ENCODE peak calls at places on chromosome 22, in seven cellular contexts. One of them, this sample, is unnamed.

GRCh38 chr22:45452565-45453449 is 39.3 kb downstream of the RIBC2 start:
- DNase-seq in GM23338: no peak
- DNase-seq in neural progenitor cell: no peak
- DNase-seq in MM.1S: no peak
- DNase-seq in PC-3: no peak
- DNase-seq in PC-9: no peak
- DNase-seq in hepatocyte: no peak
- DNase-seq in this sample: no peak

GRCh38 chr22:23192558-23192957 is 12.2 kb downstream of the BCR start:
- DNase-seq in MM.1S: no peak
- DNase-seq in PC-3: no peak
- DNase-seq in PC-9: no peak
- DNase-seq in GM23338: no peak
- DNase-seq in hepatocyte: no peak
- DNase-seq in neural progenitor cell: no peak
- DNase-seq in this sample: no peak

GRCh38 chr22:50192825-50193204 is 7.1 kb downstream of the TRABD start:
- DNase-seq in hepatocyte: no peak
- DNase-seq in PC-9: no peak
- DNase-seq in MM.1S: no peak
- DNase-seq in neural progenitor cell: no peak
- DNase-seq in PC-3: no peak
- DNase-seq in GM23338: no peak
- DNase-seq in this sample: no peak

GRCh38 chr22:29710922-29711593 is 8.7 kb upstream of the CABP7 start:
- DNase-seq in hepatocyte: no peak
- DNase-seq in PC-9: peak; percentile 80
- DNase-seq in GM23338: no peak
- DNase-seq in PC-3: no peak
- DNase-seq in neural progenitor cell: no peak
- DNase-seq in MM.1S: no peak
- DNase-seq in this sample: no peak

GRCh38 chr22:17086750-17087149 is 1.9 kb downstream of the IL17RA start:
- DNase-seq in MM.1S: no peak
- DNase-seq in PC-9: no peak
- DNase-seq in hepatocyte: no peak
- DNase-seq in neural progenitor cell: no peak
- DNase-seq in PC-3: no peak
- DNase-seq in GM23338: no peak
- DNase-seq in this sample: no peak

GRCh38 chr22:17113600-17113999 is 7.6 kb downstream of the TMEM121B start:
- DNase-seq in neural progenitor cell: no peak
- DNase-seq in GM23338: no peak
- DNase-seq in hepatocyte: no peak
- DNase-seq in MM.1S: no peak
- DNase-seq in PC-3: no peak
- DNase-seq in PC-9: no peak
- DNase-seq in this sample: no peak

GRCh38 chr22:39152511-39153219 is at the start of gene CBX7:
- DNase-seq in PC-3: peak; percentile 84
- DNase-seq in GM23338: peak; percentile 86
- DNase-seq in neural progenitor cell: peak; percentile 91
- DNase-seq in PC-9: peak; percentile 94
- DNase-seq in hepatocyte: peak; percentile 94
- DNase-seq in MM.1S: peak; percentile 93
- DNase-seq in this sample: peak; percentile 89

GRCh38 chr22:19770349-19771220 is 10.0 kb downstream of the TBX1 start:
- DNase-seq in neural progenitor cell: no peak
- DNase-seq in PC-3: no peak
- DNase-seq in MM.1S: no peak
- DNase-seq in PC-9: no peak
- DNase-seq in hepatocyte: no peak
- DNase-seq in GM23338: no peak
- DNase-seq in this sample: no peak

GRCh38 chr22:45804986-45805325 is 133.3 kb downstream of the ATXN10 start:
- DNase-seq in hepatocyte: no peak
- DNase-seq in GM23338: no peak
- DNase-seq in neural progenitor cell: no peak
- DNase-seq in PC-3: peak; percentile 92
- DNase-seq in MM.1S: no peak
- DNase-seq in PC-9: peak; percentile 55
- DNase-seq in this sample: peak; percentile 44

GRCh38 chr22:23478175-23478574 is 101.9 kb downstream of the IGLL1 start:
- DNase-seq in neural progenitor cell: no peak
- DNase-seq in GM23338: no peak
- DNase-seq in PC-3: peak; percentile 38
- DNase-seq in hepatocyte: no peak
- DNase-seq in MM.1S: peak; percentile 44
- DNase-seq in PC-9: no peak
- DNase-seq in this sample: peak; percentile 7

GRCh38 chr22:44711701-44712100 is 9.7 kb downstream of the PRR5 start:
- DNase-seq in PC-3: no peak
- DNase-seq in neural progenitor cell: no peak
- DNase-seq in hepatocyte: no peak
- DNase-seq in PC-9: no peak
- DNase-seq in GM23338: no peak
- DNase-seq in MM.1S: no peak
- DNase-seq in this sample: no peak

GRCh38 chr22:24230911-24231656 is 13.8 kb downstream of the GGT5 start:
- DNase-seq in MM.1S: peak; percentile 40
- DNase-seq in GM23338: peak; percentile 88
- DNase-seq in neural progenitor cell: peak; percentile 71
- DNase-seq in hepatocyte: peak; percentile 40
- DNase-seq in PC-3: no peak
- DNase-seq in PC-9: no peak
- DNase-seq in this sample: peak; percentile 53

GRCh38 chr22:22487869-22488597 is 20.5 kb downstream of the ZNF280B start:
- DNase-seq in neural progenitor cell: no peak
- DNase-seq in PC-3: no peak
- DNase-seq in GM23338: no peak
- DNase-seq in MM.1S: no peak
- DNase-seq in PC-9: no peak
- DNase-seq in hepatocyte: no peak
- DNase-seq in this sample: no peak

GRCh38 chr22:20229916-20230775 is 38.0 kb downstream of the RTN4R start:
- DNase-seq in PC-3: no peak
- DNase-seq in MM.1S: no peak
- DNase-seq in PC-9: no peak
- DNase-seq in neural progenitor cell: no peak
- DNase-seq in GM23338: no peak
- DNase-seq in hepatocyte: no peak
- DNase-seq in this sample: no peak

GRCh38 chr22:20565761-20566160 is 58.4 kb downstream of the MED15 start:
- DNase-seq in PC-3: no peak
- DNase-seq in PC-9: no peak
- DNase-seq in GM23338: no peak
- DNase-seq in hepatocyte: no peak
- DNase-seq in neural progenitor cell: no peak
- DNase-seq in MM.1S: no peak
- DNase-seq in this sample: no peak

GRCh38 chr22:45212306-45212709 is 28.4 kb downstream of the KIAA0930 start:
- DNase-seq in hepatocyte: peak; percentile 87
- DNase-seq in PC-3: no peak
- DNase-seq in neural progenitor cell: peak; percentile 48
- DNase-seq in MM.1S: no peak
- DNase-seq in GM23338: peak; percentile 63
- DNase-seq in PC-9: peak; percentile 68
- DNase-seq in this sample: peak; percentile 75

GRCh38 chr22:19951351-19951750 is 9.7 kb upstream of the TXNRD2 start:
- DNase-seq in hepatocyte: no peak
- DNase-seq in GM23338: no peak
- DNase-seq in neural progenitor cell: no peak
- DNase-seq in PC-3: no peak
- DNase-seq in PC-9: no peak
- DNase-seq in MM.1S: no peak
- DNase-seq in this sample: no peak

GRCh38 chr22:33851985-33852384 is 68.3 kb downstream of the LARGE1 start:
- DNase-seq in PC-9: peak; percentile 20
- DNase-seq in hepatocyte: no peak
- DNase-seq in GM23338: no peak
- DNase-seq in PC-3: peak; percentile 19
- DNase-seq in MM.1S: no peak
- DNase-seq in neural progenitor cell: no peak
- DNase-seq in this sample: no peak

GRCh38 chr22:25930710-25931353 is 188.8 kb downstream of the MYO18B start:
- DNase-seq in PC-9: no peak
- DNase-seq in neural progenitor cell: no peak
- DNase-seq in hepatocyte: no peak
- DNase-seq in PC-3: no peak
- DNase-seq in MM.1S: no peak
- DNase-seq in GM23338: no peak
- DNase-seq in this sample: no peak

GRCh38 chr22:45427114-45427513 is 13.6 kb downstream of the RIBC2 start:
- DNase-seq in PC-3: no peak
- DNase-seq in PC-9: no peak
- DNase-seq in hepatocyte: no peak
- DNase-seq in neural progenitor cell: no peak
- DNase-seq in GM23338: no peak
- DNase-seq in MM.1S: no peak
- DNase-seq in this sample: no peak

DNA sequence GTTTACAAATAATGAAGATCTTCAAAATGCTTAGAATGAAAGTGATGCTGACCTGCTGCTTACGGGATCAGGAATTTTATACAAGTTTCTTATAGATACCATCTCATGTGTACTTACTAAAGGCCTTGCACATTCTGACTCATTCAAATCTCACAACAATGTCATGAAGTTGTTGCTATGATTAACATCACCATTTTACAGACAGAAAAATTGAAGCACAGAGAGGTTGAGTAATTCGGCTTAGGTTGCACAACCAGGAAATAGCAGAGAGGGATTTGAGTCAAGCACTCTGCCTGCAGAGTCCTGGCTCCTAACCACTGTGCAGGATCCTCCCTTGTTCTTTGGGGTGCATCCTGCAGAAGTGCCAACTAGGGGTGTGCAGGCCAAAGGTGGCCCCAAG is 471.9 kb downstream of the MIAT start:
- DNase-seq in hepatocyte: no peak
- DNase-seq in PC-9: no peak
- DNase-seq in PC-3: peak; percentile 53
- DNase-seq in neural progenitor cell: no peak
- DNase-seq in MM.1S: no peak
- DNase-seq in GM23338: no peak
- DNase-seq in this sample: peak; percentile 19
- H3K4me1 ChIP-seq in hepatocyte: peaks cover 12% of the 10 kb centered on the region
- H3K4me1 ChIP-seq in PC-9: peaks cover 79% of the 10 kb centered on the region
- H3K4me1 ChIP-seq in PC-3: peaks cover 5% of the 10 kb centered on the region
- H3K4me1 ChIP-seq in neural progenitor cell: peaks cover 10% of the 10 kb centered on the region
- H3K4me1 ChIP-seq in MM.1S: no peaks in the 10 kb centered on the region
- H3K4me1 ChIP-seq in GM23338: no peaks in the 10 kb centered on the region
- H3K4me1 ChIP-seq in this sample: peaks cover 21% of the 10 kb centered on the region

DNA sequence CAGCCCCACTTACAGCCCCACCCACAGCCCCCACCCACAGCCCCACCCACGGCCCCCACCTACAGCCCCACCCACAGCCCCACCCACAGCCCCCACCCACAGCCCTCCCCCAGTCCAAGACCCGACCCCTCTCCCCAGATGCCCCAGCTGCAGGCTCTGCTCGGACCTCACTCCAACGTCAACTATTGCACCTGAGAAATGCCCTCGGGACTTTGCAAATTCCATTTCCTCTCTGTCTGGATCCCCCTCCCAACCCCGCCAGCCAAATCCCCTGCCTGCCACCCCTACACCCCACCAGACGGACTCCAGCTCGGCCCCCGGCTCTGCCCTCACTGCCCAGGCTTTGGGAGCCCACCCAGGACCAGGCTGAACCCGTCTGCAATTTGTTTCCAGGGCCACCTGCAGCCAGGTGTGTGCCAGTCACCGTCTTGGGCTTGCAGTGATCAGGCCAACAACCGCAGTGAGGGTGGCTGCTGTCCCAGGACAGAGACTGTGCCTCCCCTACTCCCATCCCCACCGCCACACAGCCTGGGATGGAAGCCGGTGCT is 662.8 kb downstream of the BRD1 start:
- DNase-seq in neural progenitor cell: no peak
- DNase-seq in PC-3: no peak
- DNase-seq in MM.1S: no peak
- DNase-seq in GM23338: no peak
- DNase-seq in PC-9: no peak
- DNase-seq in hepatocyte: no peak
- DNase-seq in this sample: no peak
- TF ChIP-seq EZH2 in neural progenitor cell: no peak
- TF ChIP-seq EZH2 in PC-3: no peak
- TF ChIP-seq EZH2 in MM.1S: no peak
- TF ChIP-seq EZH2 in GM23338: no peak
- TF ChIP-seq EZH2 in PC-9: no peak
- TF ChIP-seq EZH2 in hepatocyte: no peak
- TF ChIP-seq EZH2 in this sample: no peak

GRCh38 chr22:27799334-27800249 is 2.0 kb downstream of the MN1 start:
- DNase-seq in hepatocyte: no peak
- DNase-seq in MM.1S: no peak
- DNase-seq in GM23338: no peak
- DNase-seq in PC-3: peak; percentile 22
- DNase-seq in PC-9: peak; percentile 30
- DNase-seq in neural progenitor cell: peak; percentile 60
- DNase-seq in this sample: no peak
- H3K27ac ChIP-seq in hepatocyte: no peak overlapping the region
- H3K27ac ChIP-seq in MM.1S: no peak overlapping the region
- H3K27ac ChIP-seq in GM23338: no peak overlapping the region
- H3K27ac ChIP-seq in PC-3: no peak overlapping the region
- H3K27ac ChIP-seq in PC-9: no peak overlapping the region
- H3K27ac ChIP-seq in neural progenitor cell: no peak overlapping the region
- H3K27ac ChIP-seq in this sample: no peak overlapping the region

GRCh38 chr22:31344369-31345330 is 1.5 kb downstream of the PATZ1 start:
- DNase-seq in neural progenitor cell: peak; percentile 9
- DNase-seq in MM.1S: no peak
- DNase-seq in PC-9: no peak
- DNase-seq in GM23338: peak; percentile 25
- DNase-seq in PC-3: peak; percentile 39
- DNase-seq in hepatocyte: peak; percentile 58
- DNase-seq in this sample: peak; percentile 22

GRCh38 chr22:31341386-31342088 is 4.6 kb downstream of the PATZ1 start:
- DNase-seq in GM23338: no peak
- DNase-seq in PC-3: no peak
- DNase-seq in neural progenitor cell: no peak
- DNase-seq in MM.1S: no peak
- DNase-seq in hepatocyte: peak; percentile 19
- DNase-seq in PC-9: no peak
- DNase-seq in this sample: no peak

GRCh38 chr22:31345331-31346254 is 553 bp downstream of the PATZ1 start:
- DNase-seq in PC-3: peak; percentile 82
- DNase-seq in GM23338: peak; percentile 95
- DNase-seq in PC-9: peak; percentile 85
- DNase-seq in hepatocyte: peak; percentile 96
- DNase-seq in MM.1S: peak; percentile 90
- DNase-seq in neural progenitor cell: peak; percentile 98
- DNase-seq in this sample: peak; percentile 96

GRCh38 chr22:31342389-31343125 is 3.6 kb downstream of the PATZ1 start:
- DNase-seq in PC-3: no peak
- DNase-seq in GM23338: peak; percentile 33
- DNase-seq in neural progenitor cell: peak; percentile 47
- DNase-seq in PC-9: no peak
- DNase-seq in MM.1S: no peak
- DNase-seq in hepatocyte: peak; percentile 25
- DNase-seq in this sample: peak; percentile 18

GRCh38 chr22:31343235-31344191 is 2.6 kb downstream of the PATZ1 start:
- DNase-seq in GM23338: peak; percentile 92
- DNase-seq in PC-3: peak; percentile 77
- DNase-seq in hepatocyte: peak; percentile 80
- DNase-seq in MM.1S: no peak
- DNase-seq in PC-9: peak; percentile 90
- DNase-seq in neural progenitor cell: peak; percentile 93
- DNase-seq in this sample: peak; percentile 43
- H3K4me1 ChIP-seq in GM23338: peaks cover 28% of the 10 kb centered on the region
- H3K4me1 ChIP-seq in PC-3: peaks cover 31% of the 10 kb centered on the region
- H3K4me1 ChIP-seq in hepatocyte: peaks cover 71% of the 10 kb centered on the region
- H3K4me1 ChIP-seq in MM.1S: peaks cover 7% of the 10 kb centered on the region
- H3K4me1 ChIP-seq in PC-9: peaks cover 52% of the 10 kb centered on the region
- H3K4me1 ChIP-seq in neural progenitor cell: peaks cover 61% of the 10 kb centered on the region
- H3K4me1 ChIP-seq in this sample: peaks cover 32% of the 10 kb centered on the region